ENCODE peak calls at places on chromosomes 1 and 21, in seven cellular contexts. R is HS-27A, G is foreskin fibroblast, Z is GF-D8, Q is LoVo, E is mammary epithelial cell, J is AG10803. M is an unnamed sample.

GRCh38 chr21:27813750-27814149 is 846.9 kb upstream of the ADAMTS5 start:
- DNase-seq in Q (no peak), E (peak; percentile 8), R (no peak), Z (no peak), J (no peak), G (peak; percentile 37), M (no peak)

GRCh38 chr1:85334962-85335361 is 58.5 kb upstream of the BCL10 start:
- DNase-seq in Q (no peak), Z (peak; percentile 32), G (no peak), E (no peak), J (peak; percentile 42), R (no peak), M (no peak)

GRCh38 chr21:36511484-36512227 is 31.7 kb upstream of the CLDN14 start:
- DNase-seq in Q (no peak), E (no peak), R (no peak), Z (no peak), J (peak; percentile 75), G (peak; percentile 52), M (no peak)

GRCh38 chr1:200706109-200706720 is 32.5 kb upstream of the CAMSAP2 start:
- DNase-seq in G (no peak), R (no peak), Z (no peak), Q (no peak), J (no peak), E (no peak), M (no peak)

GRCh38 chr1:32094721-32095521 is 12.9 kb upstream of the KPNA6 start:
- DNase-seq in Z (no peak), J (no peak), R (no peak), G (no peak), Q (no peak), E (no peak), M (no peak)

GRCh38 chr1:5551274-5551966 is 440.8 kb downstream of the NPHP4 start:
- DNase-seq in J (no peak), Q (peak; percentile 62), G (peak; percentile 9), R (no peak), Z (peak; percentile 15), E (peak; percentile 1), M (no peak)

GRCh38 chr1:78619803-78620579 is at the start of gene IFI44L:
- DNase-seq in E (peak; percentile 52), R (peak; percentile 27), G (peak; percentile 77), J (peak; percentile 85), Z (no peak), Q (no peak), M (peak; percentile 60)

GRCh38 chr1:90579212-90579802 is 137.8 kb downstream of the BARHL2 start:
- DNase-seq in J (peak; percentile 41), Z (no peak), Q (peak; percentile 70), G (peak; percentile 27), E (peak; percentile 21), R (no peak), M (no peak)

GRCh38 chr1:154371436-154371835 is 33.7 kb upstream of the IL6R start:
- DNase-seq in Z (no peak), G (no peak), J (no peak), R (no peak), E (no peak), Q (no peak), M (no peak)

M was measured in GM12864.